ENCODE peak calls at places on chromosome 1, in six cellular contexts. One of them, this sample, is unnamed.

GRCh38 chr1:247360116-247360898 is 28.6 kb upstream of the ZNF496 start:
- DNase-seq in AG10803: peak
- DNase-seq in psoas muscle: no peak
- DNase-seq in dorsolateral prefrontal cortex: no peak
- DNase-seq in colonic mucosa: peak
- DNase-seq in epithelial cell of proximal tubule: no peak
- DNase-seq in this sample: no peak

GRCh38 chr1:19758227-19758830 is 41.4 kb downstream of the TMCO4 start:
- DNase-seq in psoas muscle: no peak
- DNase-seq in dorsolateral prefrontal cortex: no peak
- DNase-seq in epithelial cell of proximal tubule: peak
- DNase-seq in AG10803: peak
- DNase-seq in colonic mucosa: no peak
- DNase-seq in this sample: no peak

GRCh38 chr1:55632058-55632457 is 416.9 kb upstream of the USP24 start:
- DNase-seq in colonic mucosa: no peak
- DNase-seq in psoas muscle: no peak
- DNase-seq in epithelial cell of proximal tubule: no peak
- DNase-seq in dorsolateral prefrontal cortex: no peak
- DNase-seq in AG10803: peak
- DNase-seq in this sample: no peak

GRCh38 chr1:918353-918752 is 5.4 kb upstream of the SAMD11 start:
- DNase-seq in epithelial cell of proximal tubule: no peak
- DNase-seq in colonic mucosa: no peak
- DNase-seq in psoas muscle: peak
- DNase-seq in dorsolateral prefrontal cortex: no peak
- DNase-seq in AG10803: no peak
- DNase-seq in this sample: peak

GRCh38 chr1:151176514-151177045 is 799 bp upstream of the TMOD4 start:
- DNase-seq in psoas muscle: no peak
- DNase-seq in epithelial cell of proximal tubule: no peak
- DNase-seq in dorsolateral prefrontal cortex: no peak
- DNase-seq in colonic mucosa: no peak
- DNase-seq in AG10803: no peak
- DNase-seq in this sample: peak

GRCh38 chr1:165481820-165482532 is 37.0 kb upstream of the RXRG start:
- DNase-seq in psoas muscle: peak
- DNase-seq in epithelial cell of proximal tubule: peak
- DNase-seq in colonic mucosa: no peak
- DNase-seq in AG10803: peak
- DNase-seq in dorsolateral prefrontal cortex: no peak
- DNase-seq in this sample: no peak

GRCh38 chr1:231720652-231721325 is 94.2 kb downstream of the DISC1 start:
- DNase-seq in epithelial cell of proximal tubule: no peak
- DNase-seq in psoas muscle: no peak
- DNase-seq in AG10803: no peak
- DNase-seq in colonic mucosa: no peak
- DNase-seq in dorsolateral prefrontal cortex: no peak
- DNase-seq in this sample: no peak

GRCh38 chr1:227759345-227760300 is 24.4 kb downstream of the SNAP47 start:
- DNase-seq in dorsolateral prefrontal cortex: no peak
- DNase-seq in epithelial cell of proximal tubule: no peak
- DNase-seq in AG10803: peak
- DNase-seq in psoas muscle: peak
- DNase-seq in colonic mucosa: no peak
- DNase-seq in this sample: peak

GRCh38 chr1:167635941-167636340 is 5.9 kb downstream of the RCSD1 start:
- DNase-seq in colonic mucosa: no peak
- DNase-seq in AG10803: no peak
- DNase-seq in epithelial cell of proximal tubule: no peak
- DNase-seq in dorsolateral prefrontal cortex: no peak
- DNase-seq in psoas muscle: no peak
- DNase-seq in this sample: no peak

GRCh38 chr1:247440001-247440620 is 17.8 kb downstream of the OR2B11 start:
- DNase-seq in psoas muscle: no peak
- DNase-seq in AG10803: no peak
- DNase-seq in dorsolateral prefrontal cortex: no peak
- DNase-seq in colonic mucosa: no peak
- DNase-seq in epithelial cell of proximal tubule: no peak
- DNase-seq in this sample: no peak

GRCh38 chr1:39818482-39818881 is 29.8 kb upstream of the BMP8B start:
- DNase-seq in psoas muscle: no peak
- DNase-seq in colonic mucosa: peak
- DNase-seq in dorsolateral prefrontal cortex: no peak
- DNase-seq in epithelial cell of proximal tubule: no peak
- DNase-seq in AG10803: no peak
- DNase-seq in this sample: no peak

GRCh38 chr1:188778578-188778977 is 1699.1 kb downstream of the BRINP3 start:
- DNase-seq in psoas muscle: no peak
- DNase-seq in epithelial cell of proximal tubule: no peak
- DNase-seq in dorsolateral prefrontal cortex: no peak
- DNase-seq in AG10803: no peak
- DNase-seq in colonic mucosa: no peak
- DNase-seq in this sample: no peak

GRCh38 chr1:188782220-188782841 is 1695.3 kb downstream of the BRINP3 start:
- DNase-seq in dorsolateral prefrontal cortex: no peak
- DNase-seq in AG10803: no peak
- DNase-seq in psoas muscle: no peak
- DNase-seq in colonic mucosa: no peak
- DNase-seq in epithelial cell of proximal tubule: peak
- DNase-seq in this sample: no peak
- TF ChIP-seq CTCF in dorsolateral prefrontal cortex: peak
- TF ChIP-seq CTCF in AG10803: peak
- TF ChIP-seq CTCF in psoas muscle: no peak
- TF ChIP-seq CTCF in colonic mucosa: no peak
- TF ChIP-seq CTCF in epithelial cell of proximal tubule: peak
- TF ChIP-seq CTCF in this sample: peak

DNA sequence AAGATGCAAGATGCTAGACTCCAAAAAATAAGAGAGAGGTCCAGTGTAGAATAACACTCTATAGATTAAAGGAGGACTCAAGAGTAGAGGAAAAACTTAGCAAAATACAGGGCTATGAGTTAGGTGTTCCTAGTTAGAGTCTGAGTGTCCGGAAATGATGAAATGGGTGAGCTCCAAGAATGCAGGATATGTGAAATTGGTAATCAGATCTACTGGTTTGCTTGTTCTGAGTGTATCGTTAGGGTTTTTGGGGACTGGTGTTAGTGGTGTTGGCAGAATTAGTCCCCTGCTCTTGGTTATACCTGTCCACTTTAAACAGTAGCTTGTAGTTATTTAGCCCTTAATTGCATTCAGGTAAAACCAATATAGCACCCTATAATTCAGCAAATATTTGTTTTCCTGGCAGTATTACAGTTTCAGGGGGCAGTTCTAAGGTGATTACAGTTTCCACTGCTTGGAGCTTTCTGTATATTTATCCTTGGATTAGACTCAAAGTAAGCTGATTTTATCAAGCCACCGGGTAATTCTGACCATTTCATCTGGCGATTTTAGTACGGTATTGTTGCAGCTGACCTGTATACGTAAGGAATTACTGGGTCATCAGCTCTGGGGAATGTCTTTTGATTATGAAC is 332.7 kb downstream of the CHRM3 start:
- DNase-seq in epithelial cell of proximal tubule: no peak
- DNase-seq in dorsolateral prefrontal cortex: no peak
- DNase-seq in AG10803: no peak
- DNase-seq in psoas muscle: no peak
- DNase-seq in colonic mucosa: no peak
- DNase-seq in this sample: no peak
- H3K4me3 ChIP-seq in epithelial cell of proximal tubule: no peak
- H3K4me3 ChIP-seq in dorsolateral prefrontal cortex: no peak
- H3K4me3 ChIP-seq in AG10803: no peak
- H3K4me3 ChIP-seq in psoas muscle: no peak
- H3K4me3 ChIP-seq in colonic mucosa: no peak
- H3K4me3 ChIP-seq in this sample: no peak

GRCh38 chr1:181632492-181632891 is 149.2 kb downstream of the CACNA1E start:
- DNase-seq in psoas muscle: no peak
- DNase-seq in AG10803: no peak
- DNase-seq in colonic mucosa: peak
- DNase-seq in dorsolateral prefrontal cortex: no peak
- DNase-seq in epithelial cell of proximal tubule: no peak
- DNase-seq in this sample: no peak
- TF ChIP-seq CTCF in psoas muscle: no peak
- TF ChIP-seq CTCF in AG10803: no peak
- TF ChIP-seq CTCF in colonic mucosa: no peak
- TF ChIP-seq CTCF in dorsolateral prefrontal cortex: no peak
- TF ChIP-seq CTCF in epithelial cell of proximal tubule: no peak
- TF ChIP-seq CTCF in this sample: no peak

DNA sequence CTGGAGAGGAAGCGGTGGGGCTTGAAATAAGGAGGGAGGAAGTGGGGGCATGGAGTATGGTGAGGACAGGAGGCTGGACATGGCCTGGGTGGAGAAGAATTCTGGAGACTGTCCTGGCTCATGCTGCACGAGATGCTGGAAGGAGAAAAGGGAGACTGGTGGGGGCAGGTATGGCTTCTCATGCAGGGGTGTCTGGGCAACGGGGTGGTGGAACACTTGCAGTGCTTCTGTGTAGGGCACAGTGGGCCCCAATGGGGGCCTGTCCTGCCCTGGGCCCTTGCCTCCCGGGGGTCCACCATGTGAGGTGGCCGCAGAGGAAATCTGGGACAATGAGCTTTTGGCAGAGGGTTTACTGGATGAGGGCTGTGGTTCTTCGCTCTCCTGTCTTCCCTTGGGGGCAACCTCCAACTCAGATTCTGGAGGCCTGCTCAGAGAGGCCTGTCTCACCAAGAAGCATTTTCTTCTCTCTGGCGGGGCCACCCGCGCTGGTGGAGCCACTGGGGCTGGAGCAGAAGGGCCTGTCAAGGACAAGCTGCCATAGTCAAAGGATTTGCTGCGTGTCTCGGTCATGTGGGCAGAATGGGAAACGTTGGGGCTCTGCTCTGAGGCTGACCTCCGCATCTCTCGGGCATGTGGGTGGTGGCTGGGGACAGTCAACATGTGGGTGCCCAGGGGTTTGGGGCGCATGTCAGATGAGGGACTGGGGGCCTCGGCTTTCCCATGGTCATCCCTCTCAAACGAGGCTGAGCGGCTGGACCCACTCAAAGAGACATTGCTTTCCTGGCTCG is 96.9 kb upstream of the EDN2 start:
- DNase-seq in AG10803: no peak
- DNase-seq in colonic mucosa: no peak
- DNase-seq in dorsolateral prefrontal cortex: no peak
- DNase-seq in epithelial cell of proximal tubule: no peak
- DNase-seq in psoas muscle: no peak
- DNase-seq in this sample: no peak
- H3K4me3 ChIP-seq in AG10803: no peak
- H3K4me3 ChIP-seq in colonic mucosa: no peak
- H3K4me3 ChIP-seq in dorsolateral prefrontal cortex: no peak
- H3K4me3 ChIP-seq in epithelial cell of proximal tubule: no peak
- H3K4me3 ChIP-seq in psoas muscle: no peak
- H3K4me3 ChIP-seq in this sample: no peak

DNA sequence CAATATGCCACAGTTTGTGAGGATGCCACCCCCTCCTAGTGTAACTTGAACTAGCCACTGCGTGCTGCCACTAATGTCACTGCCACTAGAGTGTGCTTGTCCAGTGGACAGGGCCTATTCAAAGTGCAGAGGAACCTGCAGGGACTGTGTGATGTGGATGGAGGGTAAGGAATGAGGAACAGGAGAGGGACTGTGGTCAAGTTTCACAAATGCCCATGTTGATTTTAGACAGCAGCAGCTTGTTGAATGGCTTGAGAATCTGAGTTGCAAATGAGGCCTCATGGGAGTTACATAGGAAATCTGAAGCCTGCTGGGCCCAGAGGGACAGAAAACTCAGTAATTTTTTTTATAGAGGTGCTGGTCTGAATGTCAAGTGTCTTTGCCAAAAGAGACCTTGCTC is 112.3 kb downstream of the HHAT start:
- DNase-seq in psoas muscle: no peak
- DNase-seq in AG10803: peak
- DNase-seq in dorsolateral prefrontal cortex: no peak
- DNase-seq in colonic mucosa: no peak
- DNase-seq in epithelial cell of proximal tubule: no peak
- DNase-seq in this sample: no peak
- TF ChIP-seq CTCF in psoas muscle: no peak
- TF ChIP-seq CTCF in AG10803: no peak
- TF ChIP-seq CTCF in dorsolateral prefrontal cortex: no peak
- TF ChIP-seq CTCF in colonic mucosa: no peak
- TF ChIP-seq CTCF in epithelial cell of proximal tubule: no peak
- TF ChIP-seq CTCF in this sample: no peak

DNA sequence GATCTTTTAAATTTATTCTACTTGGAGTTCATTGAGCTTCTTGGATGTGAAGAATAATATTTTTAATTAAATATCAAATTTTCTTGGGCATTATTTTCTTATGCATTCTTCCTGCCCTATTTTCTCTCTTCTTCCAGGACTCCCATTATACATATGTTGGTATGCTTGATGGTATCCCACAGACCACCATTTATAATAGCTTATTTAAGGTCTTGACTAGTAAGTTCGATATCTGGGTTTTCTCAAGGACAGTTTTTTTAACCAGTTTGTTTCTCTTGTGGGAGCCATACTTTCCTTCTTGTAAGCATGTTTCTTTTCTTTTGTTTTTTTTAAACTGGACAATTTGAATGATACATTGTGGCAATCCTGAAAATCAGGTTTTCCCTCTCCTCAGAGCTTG is 15.4 kb upstream of the DDR2 start:
- DNase-seq in epithelial cell of proximal tubule: no peak
- DNase-seq in psoas muscle: no peak
- DNase-seq in colonic mucosa: no peak
- DNase-seq in dorsolateral prefrontal cortex: no peak
- DNase-seq in AG10803: no peak
- DNase-seq in this sample: no peak
- H3K4me3 ChIP-seq in epithelial cell of proximal tubule: no peak
- H3K4me3 ChIP-seq in psoas muscle: no peak
- H3K4me3 ChIP-seq in colonic mucosa: no peak
- H3K4me3 ChIP-seq in dorsolateral prefrontal cortex: no peak
- H3K4me3 ChIP-seq in AG10803: no peak
- H3K4me3 ChIP-seq in this sample: no peak

GRCh38 chr1:5388622-5389021 is 603.6 kb downstream of the NPHP4 start:
- DNase-seq in epithelial cell of proximal tubule: no peak
- DNase-seq in colonic mucosa: no peak
- DNase-seq in AG10803: no peak
- DNase-seq in dorsolateral prefrontal cortex: no peak
- DNase-seq in psoas muscle: no peak
- DNase-seq in this sample: no peak

GRCh38 chr1:5389101-5389885 is 602.9 kb downstream of the NPHP4 start:
- DNase-seq in AG10803: no peak
- DNase-seq in dorsolateral prefrontal cortex: no peak
- DNase-seq in epithelial cell of proximal tubule: no peak
- DNase-seq in psoas muscle: no peak
- DNase-seq in colonic mucosa: no peak
- DNase-seq in this sample: no peak

GRCh38 chr1:5390497-5390896 is 601.7 kb downstream of the NPHP4 start:
- DNase-seq in epithelial cell of proximal tubule: no peak
- DNase-seq in AG10803: no peak
- DNase-seq in colonic mucosa: no peak
- DNase-seq in dorsolateral prefrontal cortex: no peak
- DNase-seq in psoas muscle: no peak
- DNase-seq in this sample: no peak

GRCh38 chr1:5385400-5385799 is 606.8 kb downstream of the NPHP4 start:
- DNase-seq in dorsolateral prefrontal cortex: no peak
- DNase-seq in AG10803: no peak
- DNase-seq in colonic mucosa: no peak
- DNase-seq in epithelial cell of proximal tubule: no peak
- DNase-seq in psoas muscle: no peak
- DNase-seq in this sample: no peak

GRCh38 chr1:5386371-5386770 is 605.9 kb downstream of the NPHP4 start:
- DNase-seq in epithelial cell of proximal tubule: no peak
- DNase-seq in AG10803: no peak
- DNase-seq in colonic mucosa: no peak
- DNase-seq in psoas muscle: no peak
- DNase-seq in dorsolateral prefrontal cortex: no peak
- DNase-seq in this sample: no peak
- TF ChIP-seq CTCF in epithelial cell of proximal tubule: no peak
- TF ChIP-seq CTCF in AG10803: no peak
- TF ChIP-seq CTCF in colonic mucosa: no peak
- TF ChIP-seq CTCF in psoas muscle: no peak
- TF ChIP-seq CTCF in dorsolateral prefrontal cortex: no peak
- TF ChIP-seq CTCF in this sample: no peak

This sample was measured in kidney.